ENCODE peak calls at places on chromosomes 4 and X, in five cellular contexts. U is neuronal stem cell, R is OCI-LY7, T is IMR-90, J is A549. I is an unnamed sample.
A peak's percentile ranks its signal among the peaks of the same experiment; 100 is the strongest.

GRCh38 chr4:21113496-21114213 is 413.4 kb downstream of the PACRGL start:
- DNase-seq in U (no peak), R (no peak), T (no peak), J (no peak), I (no peak)

GRCh38 chrX:12770440-12770839 is 20.8 kb upstream of the PRPS2 start:
- DNase-seq in U (no peak), R (peak; percentile 34), T (peak; percentile 30), J (no peak), I (peak; percentile 27)

GRCh38 chr4:174604198-174604597 is 81.9 kb upstream of the HPGD start:
- DNase-seq in U (no peak), R (no peak), T (peak; percentile 10), J (no peak), I (no peak)

GRCh38 chr4:102477657-102478056 is 23.5 kb upstream of the NFKB1 start:
- DNase-seq in U (no peak), R (no peak), T (peak; percentile 52), J (no peak), I (no peak)

GRCh38 chr4:98816816-98817215 is 112.1 kb downstream of the EIF4E start:
- DNase-seq in U (no peak), R (no peak), T (no peak), J (no peak), I (no peak)

GRCh38 chrX:28189011-28189410 is 207.8 kb upstream of the DCAF8L1 start:
- DNase-seq in U (no peak), R (no peak), T (peak; percentile 86), J (peak; percentile 2), I (no peak)

GRCh38 chr4:96228463-96228862 is 388.6 kb downstream of the PDHA2 start:
- DNase-seq in U (no peak), R (no peak), T (no peak), J (no peak), I (no peak)

GRCh38 chrX:23898412-23898959 is 9.3 kb downstream of the APOO start:
- DNase-seq in U (no peak), R (no peak), T (peak; percentile 64), J (no peak), I (no peak)

GRCh38 chrX:131068945-131069719 is 11.0 kb downstream of the ARHGAP36 start:
- DNase-seq in U (peak; percentile 49), R (no peak), T (no peak), J (peak; percentile 72), I (no peak)

GRCh38 chr4:53175640-53176039 is 190.2 kb downstream of the SCFD2 start:
- DNase-seq in U (no peak), R (no peak), T (no peak), J (no peak), I (no peak)

GRCh38 chrX:97229318-97229717 is 345.6 kb downstream of the RPA4 start:
- DNase-seq in U (no peak), R (no peak), T (no peak), J (no peak), I (no peak)

GRCh38 chr4:4577359-4577875 is 35.6 kb upstream of the STX18 start:
- DNase-seq in U (no peak), R (no peak), T (no peak), J (no peak), I (no peak)

GRCh38 chr4:4582653-4583052 is 40.8 kb upstream of the STX18 start:
- DNase-seq in U (no peak), R (no peak), T (no peak), J (no peak), I (no peak)

GRCh38 chr4:4575284-4576211 is 33.7 kb upstream of the STX18 start:
- DNase-seq in U (peak; percentile 83), R (no peak), T (peak; percentile 18), J (peak; percentile 65), I (peak; percentile 59)

GRCh38 chr4:4580494-4580893 is 38.6 kb upstream of the STX18 start:
- DNase-seq in U (no peak), R (no peak), T (no peak), J (no peak), I (no peak)

GRCh38 chr4:4578981-4579380 is 37.1 kb upstream of the STX18 start:
- DNase-seq in U (peak; percentile 82), R (no peak), T (no peak), J (no peak), I (no peak)
- H3K4me1 ChIP-seq in U (peaks cover 25% of the 10 kb centered on the region), R (no peaks in the 10 kb centered on the region), T (peaks cover 2% of the 10 kb centered on the region), J (no peaks in the 10 kb centered on the region), I (peaks cover 9% of the 10 kb centered on the region)

GRCh38 chr4:183721207-183722081 is 62.4 kb downstream of the TRAPPC11 start:
- DNase-seq in U (no peak), R (no peak), T (peak; percentile 41), J (peak; percentile 60), I (peak; percentile 74)
- H3K4me3 ChIP-seq in U (no peak overlapping the region), R (no peak overlapping the region), T (peak overlapping the region; percentile 16), J (peak overlapping the region; percentile 47), I (peak overlapping the region; percentile 38)

GRCh38 chrX:133410555-133410954 is 4.7 kb downstream of the GPC4 start:
- DNase-seq in U (no peak), R (no peak), T (no peak), J (no peak), I (no peak)
- H3K4me2 ChIP-seq in U (no peak overlapping the region), R (no peak overlapping the region), T (no peak overlapping the region), J (no peak overlapping the region), I (no peak overlapping the region)

GRCh38 chr4:184357164-184357563 is 117.2 kb downstream of the IRF2 start:
- DNase-seq in U (no peak), R (no peak), T (no peak), J (no peak), I (no peak)
- H3K4me1 ChIP-seq in U (peaks cover 3% of the 10 kb centered on the region), R (peaks cover 42% of the 10 kb centered on the region), T (peaks cover 9% of the 10 kb centered on the region), J (peaks cover 7% of the 10 kb centered on the region), I (peaks cover 12% of the 10 kb centered on the region)

DNA sequence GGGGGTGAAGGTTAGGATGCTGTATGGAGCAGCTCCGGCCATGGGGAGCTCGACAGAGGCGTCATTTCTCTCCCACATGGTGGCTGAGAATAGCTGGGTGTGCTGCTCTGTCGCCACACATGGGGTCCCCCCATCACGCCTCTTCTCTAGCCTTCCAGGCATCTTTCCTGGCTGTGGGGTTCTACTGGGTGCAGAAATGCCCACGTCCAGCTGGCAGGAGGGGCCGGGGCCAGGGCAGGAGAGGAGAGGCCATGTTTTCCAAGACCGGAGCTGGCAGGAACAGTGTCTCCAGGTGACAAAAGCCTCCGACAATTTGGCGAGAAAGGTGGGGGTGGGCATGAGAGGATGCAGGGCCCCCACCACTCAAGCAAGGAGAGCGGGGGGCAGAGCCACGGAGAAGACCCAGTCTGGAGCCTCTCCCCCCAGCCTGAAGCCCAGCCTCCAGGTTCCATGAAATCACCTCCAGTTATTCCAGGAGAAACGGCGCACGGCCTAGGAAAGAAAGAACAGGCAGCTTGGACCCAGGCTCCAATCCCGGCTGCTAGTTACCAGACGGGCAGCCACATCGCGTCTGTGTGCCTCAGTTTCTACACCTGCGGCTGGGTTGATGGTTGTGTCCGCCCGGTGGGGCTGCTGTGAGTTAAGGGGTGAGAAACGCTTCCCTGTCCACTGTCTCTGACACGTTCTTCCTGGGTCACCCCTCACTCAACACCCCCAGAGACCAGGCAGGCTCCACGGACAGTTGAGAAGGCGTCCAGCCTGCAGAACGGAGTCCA is 27.4 kb upstream of the SPON2 start:
- DNase-seq in U (no peak), R (no peak), T (no peak), J (no peak), I (no peak)
- H3K4me3 ChIP-seq in U (peak overlapping the region; percentile 4), R (no peak overlapping the region), T (no peak overlapping the region), J (no peak overlapping the region), I (no peak overlapping the region)

DNA sequence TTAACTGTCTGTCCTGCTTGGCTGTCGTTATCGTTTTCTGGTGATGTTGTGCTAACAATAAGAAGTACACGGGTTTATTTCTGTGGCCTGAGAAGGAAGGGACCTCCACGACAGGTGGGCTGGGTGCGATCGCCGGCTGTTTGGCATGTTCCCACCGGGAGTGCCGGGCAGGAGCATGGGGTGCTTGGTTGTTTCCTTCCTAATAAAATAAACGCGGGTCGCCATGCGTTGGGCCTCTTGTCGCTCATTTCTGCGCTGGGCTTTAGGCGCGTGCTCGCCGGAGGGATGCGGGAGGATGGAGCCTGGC is 711 bp upstream of the GDI1 start:
- DNase-seq in U (no peak), R (no peak), T (no peak), J (no peak), I (no peak)
- H3K4me2 ChIP-seq in U (peak overlapping the region; percentile 45), R (peak overlapping the region; percentile 61), T (peak overlapping the region; percentile 86), J (peak overlapping the region; percentile 98), I (peak overlapping the region; percentile 29)